ENCODE peak calls at places on chromosomes 11 and 22, in nine cellular contexts. J is SK-N-MC; V is neural progenitor cell; X is lower leg skin; M is T-helper 9 cell; L is activated effector memory CD4-positive, alpha-beta T cell treated with anti-CD3 and anti-CD28 coated beads, Interleukin-2, amount 50 U/mL, for 16 hours; G is NCI-H1092; A is AG09319; N is kidney. O is an unnamed sample.

GRCh38 chr11:75667268-75667830 is 1.5 kb downstream of the MAP6 start:
- DNase-seq in J (no peak), V (peak), X (no peak), M (no peak), L (no peak), G (peak), A (no peak), N (peak), O (peak)

GRCh38 chr11:129766858-129767604 is 48.6 kb upstream of the TMEM45B start:
- DNase-seq in J (no peak), V (peak), X (no peak), M (no peak), L (no peak), G (no peak), A (no peak), N (no peak), O (peak)

GRCh38 chr11:10725907-10726253 is 25.2 kb upstream of the CTR9 start:
- DNase-seq in J (no peak), V (no peak), X (no peak), M (no peak), L (no peak), G (no peak), A (no peak), N (no peak), O (no peak)

GRCh38 chr11:746289-747175 is 732 bp upstream of the TALDO1 start:
- DNase-seq in J (no peak), V (peak), X (no peak), M (no peak), L (no peak), G (no peak), A (no peak), N (no peak), O (peak)

GRCh38 chr11:73804712-73805111 is 17.0 kb downstream of the MRPL48 start:
- DNase-seq in J (no peak), V (no peak), X (no peak), M (no peak), L (no peak), G (no peak), A (no peak), N (no peak), O (no peak)

GRCh38 chr11:130769782-130770565 is 146.3 kb downstream of the SNX19 start:
- DNase-seq in J (no peak), V (peak), X (no peak), M (no peak), L (no peak), G (no peak), A (no peak), N (no peak), O (peak)

GRCh38 chr11:27313157-27313821 is 49.7 kb downstream of the CCDC34 start:
- DNase-seq in J (peak), V (no peak), X (no peak), M (no peak), L (no peak), G (no peak), A (no peak), N (no peak), O (no peak)

GRCh38 chr22:35328472-35328885 is 28.8 kb downstream of the TOM1 start:
- DNase-seq in J (no peak), V (no peak), X (peak), M (no peak), L (no peak), G (no peak), A (no peak), N (peak), O (no peak)

GRCh38 chr11:70024036-70024772 is 53.9 kb upstream of the ANO1 start:
- DNase-seq in J (no peak), V (no peak), X (peak), M (no peak), L (no peak), G (no peak), A (no peak), N (no peak), O (no peak)

GRCh38 chr11:66289548-66290331 is 797 bp upstream of the YIF1A start:
- DNase-seq in J (no peak), V (peak), X (peak), M (peak), L (peak), G (no peak), A (peak), N (no peak), O (peak)

GRCh38 chr11:47571895-47572294 is 6.5 kb downstream of the PTPMT1 start:
- DNase-seq in J (no peak), V (no peak), X (no peak), M (no peak), L (no peak), G (no peak), A (no peak), N (no peak), O (no peak)

GRCh38 chr11:92489831-92490399 is 265.3 kb downstream of the FAT3 start:
- DNase-seq in J (no peak), V (no peak), X (no peak), M (no peak), L (no peak), G (no peak), A (no peak), N (no peak), O (no peak)

GRCh38 chr11:859394-860131 is 16.9 kb downstream of the TSPAN4 start:
- DNase-seq in J (no peak), V (no peak), X (no peak), M (no peak), L (no peak), G (peak), A (peak), N (peak), O (no peak)

GRCh38 chr22:33874206-33874605 is 46.1 kb downstream of the LARGE1 start:
- DNase-seq in J (no peak), V (peak), X (no peak), M (no peak), L (no peak), G (no peak), A (no peak), N (no peak), O (peak)

GRCh38 chr11:65391007-65391406 is 4.6 kb downstream of the FRMD8 start:
- DNase-seq in J (no peak), V (peak), X (no peak), M (no peak), L (no peak), G (no peak), A (no peak), N (no peak), O (peak)

GRCh38 chr22:22605074-22605404 is 39.4 kb upstream of the GGTLC2 start:
- DNase-seq in J (no peak), V (no peak), X (no peak), M (no peak), L (no peak), G (no peak), A (no peak), N (no peak), O (no peak)

GRCh38 chr11:134510171-134510570 is 98.1 kb upstream of the B3GAT1 start:
- DNase-seq in J (no peak), V (no peak), X (no peak), M (no peak), L (peak), G (no peak), A (no peak), N (peak), O (no peak)

O was measured in mesendoderm.